ENCODE peak calls at places on chromosomes 5 and 9, in eight cellular contexts. Q is psoas muscle, P is adrenal gland, I is AG10803, H is hepatocyte, R is foreskin fibroblast, U is cardiac fibroblast, F is body of pancreas. Y is an unnamed sample.

GRCh38 chr5:72013741-72014703 is 93.3 kb upstream of the MAP1B start:
- DNase-seq in Q (no peak), P (peak; percentile 17), U (peak; percentile 47), H (peak; percentile 78), F (peak; percentile 17), I (no peak), R (peak; percentile 10), Y (no peak)

GRCh38 chr5:135215617-135215995 is 181.6 kb upstream of the PITX1 start:
- DNase-seq in F (no peak), H (no peak), Q (no peak), R (no peak), P (no peak), I (no peak), U (no peak), Y (no peak)

GRCh38 chr5:135457424-135458071 is 5.4 kb upstream of the TIFAB start:
- DNase-seq in P (peak; percentile 57), H (peak; percentile 77), I (peak; percentile 45), F (peak; percentile 56), U (peak; percentile 51), R (no peak), Q (peak; percentile 83), Y (peak; percentile 72)

GRCh38 chr5:86878250-86878649 is 260.5 kb downstream of the COX7C start:
- DNase-seq in F (no peak), R (peak; percentile 0), Q (no peak), I (peak; percentile 13), H (no peak), U (no peak), P (no peak), Y (no peak)

GRCh38 chr5:159640376-159640775 is 275.9 kb upstream of the ADRA1B start:
- DNase-seq in F (no peak), R (no peak), U (no peak), Q (no peak), P (no peak), H (no peak), I (no peak), Y (no peak)

GRCh38 chr9:137138058-137138697 is 776 bp upstream of the GRIN1 start:
- DNase-seq in R (no peak), H (no peak), Q (no peak), P (no peak), F (no peak), U (no peak), I (no peak), Y (no peak)

GRCh38 chr5:151357792-151358191 is 10.4 kb upstream of the SLC36A2 start:
- DNase-seq in R (no peak), Q (no peak), P (no peak), U (no peak), H (no peak), I (no peak), F (no peak), Y (peak; percentile 35)

GRCh38 chr5:94832685-94833084 is 214.2 kb downstream of the SLF1 start:
- DNase-seq in H (no peak), U (no peak), Q (no peak), I (no peak), P (no peak), R (no peak), F (no peak), Y (no peak)

GRCh38 chr9:107345327-107345726 is 62.2 kb downstream of the RAD23B start:
- DNase-seq in U (peak; percentile 70), P (no peak), H (no peak), F (no peak), R (no peak), Q (no peak), I (no peak), Y (no peak)

GRCh38 chr5:83321656-83322055 is 149.9 kb upstream of the VCAN start:
- DNase-seq in P (no peak), F (no peak), Q (no peak), R (peak; percentile 47), U (peak; percentile 31), I (peak; percentile 50), H (no peak), Y (no peak)

DNA sequence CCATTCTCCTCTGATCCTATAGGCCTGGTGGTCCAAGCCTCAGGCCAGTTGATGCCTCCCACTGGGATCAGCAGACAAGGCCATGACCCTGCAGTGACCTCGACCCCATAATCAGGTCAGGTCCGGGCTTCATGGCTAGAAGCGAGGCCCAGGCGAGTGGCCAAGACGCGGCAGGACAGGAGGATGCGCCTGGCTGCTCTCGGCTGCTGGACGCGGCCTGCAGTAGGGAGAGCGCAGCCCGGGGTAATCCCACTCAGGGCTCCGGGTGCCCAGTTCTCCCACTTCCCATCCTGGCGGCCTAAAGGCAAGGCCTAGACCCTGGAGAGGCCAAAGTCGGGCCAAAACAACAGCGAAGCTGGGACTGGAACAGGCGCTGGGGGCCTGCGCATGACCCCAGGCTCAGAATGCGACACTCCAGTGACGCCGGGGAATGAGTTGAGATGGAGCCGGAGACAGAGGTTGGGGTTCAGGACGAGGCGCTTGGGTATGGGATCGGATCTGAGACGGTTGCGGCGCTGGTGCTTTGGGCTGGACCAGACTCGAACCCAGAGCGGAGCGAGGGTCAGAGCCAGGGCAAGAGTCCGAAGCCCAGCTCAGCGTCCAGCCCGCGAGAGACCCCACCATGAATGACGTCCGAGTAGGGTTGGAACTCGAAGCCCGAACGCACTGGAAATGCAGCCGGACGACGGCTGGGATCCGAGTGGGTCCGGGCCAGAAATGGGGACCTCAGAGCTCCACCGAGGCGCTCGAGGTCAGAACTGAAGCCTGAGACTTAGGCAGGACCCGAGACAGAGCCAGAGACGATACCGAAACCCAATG is 3.2 kb downstream of the LHX6 start:
- DNase-seq in Q (no peak), I (no peak), F (no peak), P (no peak), H (no peak), R (no peak), U (no peak), Y (no peak)
- H3K4me3 ChIP-seq in Q (no peak overlapping the region), I (no peak overlapping the region), F (no peak overlapping the region), P (no peak overlapping the region), H (no peak overlapping the region), R (no peak overlapping the region), U (no peak overlapping the region), Y (no peak overlapping the region)

GRCh38 chr9:131516930-131517329 is 14.1 kb downstream of the UCK1 start:
- DNase-seq in Q (peak; percentile 64), U (no peak), H (no peak), R (no peak), F (no peak), I (no peak), P (no peak), Y (no peak)
- H3K4me3 ChIP-seq in Q (no peak overlapping the region), U (no peak overlapping the region), H (no peak overlapping the region), R (no peak overlapping the region), F (no peak overlapping the region), I (no peak overlapping the region), P (no peak overlapping the region), Y (no peak overlapping the region)

DNA sequence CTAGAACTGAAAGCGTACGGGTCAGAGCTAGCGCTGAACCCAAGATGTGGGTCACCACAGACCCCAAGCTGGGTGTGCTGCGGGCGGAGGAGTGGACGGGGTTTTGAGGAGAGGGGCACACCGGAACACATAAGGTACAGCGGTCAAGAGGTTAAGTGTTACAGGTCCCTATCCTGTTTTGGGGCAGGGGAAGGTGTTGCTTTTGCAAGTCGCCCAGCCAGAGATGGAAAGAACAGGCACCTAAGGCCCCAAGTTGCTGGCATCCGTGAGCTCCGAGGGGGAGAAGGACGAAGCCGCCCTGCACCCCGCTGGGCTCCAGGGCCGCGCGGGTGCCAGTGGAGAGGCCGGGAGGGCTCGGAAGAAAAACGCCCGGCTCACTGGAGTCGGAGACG is 859 bp downstream of the GNA14 start:
- DNase-seq in H (no peak), U (no peak), P (no peak), F (no peak), I (no peak), Q (no peak), R (no peak), Y (no peak)
- H3K4me3 ChIP-seq in H (peak overlapping the region; percentile 46), U (peak overlapping the region; percentile 53), P (peak overlapping the region; percentile 64), F (no peak overlapping the region), I (no peak overlapping the region), Q (peak overlapping the region; percentile 67), R (peak overlapping the region; percentile 54), Y (no peak overlapping the region)

GRCh38 chr9:109499061-109499630 is 1.0 kb upstream of the PTPN3 start:
- DNase-seq in I (no peak), F (no peak), H (no peak), U (no peak), Q (no peak), R (no peak), P (no peak), Y (no peak)
- H3K4me3 ChIP-seq in I (no peak overlapping the region), F (no peak overlapping the region), H (peak overlapping the region; percentile 25), U (peak overlapping the region; percentile 41), Q (peak overlapping the region; percentile 62), R (peak overlapping the region; percentile 34), P (peak overlapping the region; percentile 43), Y (peak overlapping the region; percentile 39)

DNA sequence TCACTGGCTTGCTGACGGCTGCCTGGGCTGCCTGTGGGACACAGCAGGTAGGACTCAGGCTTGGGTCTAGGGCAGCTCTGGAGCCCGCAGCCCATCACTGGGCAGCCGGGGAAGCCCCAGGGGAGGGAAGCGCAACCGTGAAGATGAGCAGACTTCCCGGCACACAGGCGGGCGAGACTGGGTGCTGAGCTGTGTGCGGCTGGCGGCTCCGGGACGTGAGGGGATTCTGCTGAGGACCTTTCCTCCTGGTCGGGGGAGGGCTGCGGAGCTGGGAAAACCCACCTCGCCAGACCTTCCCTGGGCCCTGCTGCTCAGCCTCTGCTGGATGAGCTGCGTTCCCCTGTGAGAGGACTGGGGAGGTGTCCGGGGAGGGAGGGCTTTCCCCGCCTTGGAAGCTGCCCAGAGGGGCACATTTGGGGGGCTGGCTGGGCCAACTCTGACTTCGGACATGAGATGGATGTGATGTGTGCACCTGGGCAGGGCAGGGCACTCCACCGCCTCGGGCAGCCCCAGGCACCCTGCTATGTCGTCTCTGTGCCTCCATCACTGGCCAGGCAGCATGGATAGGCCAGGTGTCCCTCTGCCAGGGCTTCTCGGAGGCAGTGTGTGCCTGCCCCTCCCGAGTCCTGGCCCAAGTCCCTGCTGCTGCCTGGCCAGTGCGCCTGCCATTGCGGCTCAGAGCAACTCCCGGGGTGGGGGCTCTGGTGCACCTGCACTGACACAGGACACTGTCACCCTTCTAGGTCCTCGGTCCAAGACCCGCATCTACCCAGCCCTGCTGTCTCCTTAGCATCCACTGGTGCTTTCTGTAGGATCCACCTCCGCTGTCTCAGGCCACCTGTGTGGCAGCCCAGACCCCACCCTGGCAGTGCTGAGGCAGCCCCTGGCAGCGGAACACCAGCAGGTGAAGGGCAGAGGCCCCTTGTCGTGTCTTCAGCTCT is 66.4 kb downstream of the COL5A1 start:
- DNase-seq in F (no peak), U (no peak), P (no peak), R (no peak), I (no peak), H (no peak), Q (peak; percentile 58), Y (no peak)
- H3K4me3 ChIP-seq in F (no peak overlapping the region), U (no peak overlapping the region), P (no peak overlapping the region), R (no peak overlapping the region), I (no peak overlapping the region), H (no peak overlapping the region), Q (no peak overlapping the region), Y (no peak overlapping the region)